ENCODE peak calls at places on chromosomes 7 and 10, in five cellular contexts. One of them, this sample, is unnamed.

GRCh38 chr7:767941-768729 is 41.1 kb upstream of the PRKAR1B start:
- DNase-seq in IMR-90: peak; percentile 22
- DNase-seq in fibroblast of lung: peak; percentile 57
- DNase-seq in psoas muscle: no peak
- DNase-seq in A549: no peak
- DNase-seq in this sample: peak; percentile 97

GRCh38 chr10:18196806-18197550 is 56.8 kb downstream of the CACNB2 start:
- DNase-seq in IMR-90: peak; percentile 33
- DNase-seq in fibroblast of lung: no peak
- DNase-seq in psoas muscle: no peak
- DNase-seq in A549: no peak
- DNase-seq in this sample: peak; percentile 48

GRCh38 chr10:99976886-99977391 is 32.8 kb downstream of the DNMBP start:
- DNase-seq in IMR-90: peak; percentile 92
- DNase-seq in fibroblast of lung: peak; percentile 98
- DNase-seq in psoas muscle: no peak
- DNase-seq in A549: peak; percentile 82
- DNase-seq in this sample: peak; percentile 99

GRCh38 chr10:19325581-19325980 is 277.0 kb downstream of the MALRD1 start:
- DNase-seq in IMR-90: peak; percentile 15
- DNase-seq in fibroblast of lung: no peak
- DNase-seq in psoas muscle: no peak
- DNase-seq in A549: no peak
- DNase-seq in this sample: no peak

GRCh38 chr7:105672820-105673219 is 91.5 kb upstream of the EFCAB10 start:
- DNase-seq in IMR-90: no peak
- DNase-seq in fibroblast of lung: no peak
- DNase-seq in psoas muscle: no peak
- DNase-seq in A549: no peak
- DNase-seq in this sample: no peak

GRCh38 chr10:119542990-119543813 is 683 bp upstream of the RGS10 start:
- DNase-seq in IMR-90: peak; percentile 49
- DNase-seq in fibroblast of lung: peak; percentile 60
- DNase-seq in psoas muscle: peak; percentile 76
- DNase-seq in A549: peak; percentile 69
- DNase-seq in this sample: peak; percentile 54

GRCh38 chr10:31745612-31746376 is 182.8 kb downstream of the ARHGAP12 start:
- DNase-seq in IMR-90: peak; percentile 97
- DNase-seq in fibroblast of lung: peak; percentile 67
- DNase-seq in psoas muscle: no peak
- DNase-seq in A549: peak; percentile 41
- DNase-seq in this sample: peak; percentile 98

GRCh38 chr7:99623702-99624447 is 7.1 kb downstream of the ZSCAN25 start:
- DNase-seq in IMR-90: no peak
- DNase-seq in fibroblast of lung: no peak
- DNase-seq in psoas muscle: no peak
- DNase-seq in A549: no peak
- DNase-seq in this sample: no peak

DNA sequence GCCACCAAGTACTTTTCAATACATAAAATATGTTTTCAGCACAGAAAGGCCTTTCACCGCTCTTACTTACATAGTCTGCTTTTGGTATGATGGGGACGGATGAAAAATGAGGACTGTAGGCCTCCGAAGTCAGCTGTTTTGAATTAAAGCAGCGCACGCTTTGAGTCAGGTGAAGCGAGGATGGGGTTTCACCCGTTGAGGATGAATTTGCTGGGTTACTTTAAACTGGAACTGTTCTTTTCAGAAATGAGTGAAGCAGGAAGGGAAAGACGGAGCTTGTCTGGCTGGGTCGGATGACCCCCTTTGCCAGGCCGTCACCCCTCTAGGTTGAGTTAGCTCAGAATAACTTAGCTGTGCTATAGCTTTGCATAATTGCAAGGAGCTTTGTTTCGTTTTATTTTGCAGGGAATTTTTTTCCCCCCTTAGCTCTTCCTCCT is 40.0 kb downstream of the CUX1 start:
- DNase-seq in IMR-90: no peak
- DNase-seq in fibroblast of lung: no peak
- DNase-seq in psoas muscle: no peak
- DNase-seq in A549: no peak
- DNase-seq in this sample: no peak
- H3K4me3 ChIP-seq in IMR-90: no peak overlapping the region
- H3K4me3 ChIP-seq in fibroblast of lung: no peak overlapping the region
- H3K4me3 ChIP-seq in psoas muscle: peak overlapping the region; percentile 48
- H3K4me3 ChIP-seq in A549: no peak overlapping the region
- H3K4me3 ChIP-seq in this sample: no peak overlapping the region

DNA sequence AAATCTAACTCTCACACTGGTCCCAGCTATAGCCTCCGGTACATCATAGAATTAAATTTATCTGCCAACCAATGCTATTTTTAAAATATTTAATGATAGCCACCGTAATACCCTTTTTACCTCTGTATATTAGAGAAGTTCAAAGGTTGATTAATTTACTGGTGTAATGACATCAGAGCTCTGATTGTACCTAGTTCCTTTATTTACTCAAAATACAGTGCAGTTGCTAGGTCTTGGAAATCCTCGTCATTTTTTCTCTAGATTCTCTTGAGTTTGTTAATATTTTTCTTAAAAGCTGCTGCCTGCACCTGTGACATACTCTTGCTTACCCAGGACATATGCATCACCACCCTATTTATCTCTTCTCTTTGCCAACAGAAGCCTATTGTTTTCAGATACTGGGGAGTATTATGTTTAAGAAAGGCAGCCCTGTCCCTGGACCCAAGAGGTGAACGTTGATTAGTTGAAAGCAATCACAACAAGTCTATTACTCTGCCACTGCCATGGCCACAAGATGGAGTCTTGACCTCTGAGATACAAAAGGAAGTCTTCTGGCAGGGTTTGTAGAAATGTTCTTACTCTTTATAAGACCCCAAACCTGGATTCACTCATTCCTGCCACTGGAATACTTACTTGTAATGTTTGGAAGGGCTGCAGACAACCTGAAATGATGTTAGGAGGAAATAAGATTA is 25.6 kb upstream of the TMEM26 start:
- DNase-seq in IMR-90: no peak
- DNase-seq in fibroblast of lung: no peak
- DNase-seq in psoas muscle: no peak
- DNase-seq in A549: no peak
- DNase-seq in this sample: peak; percentile 14
- TF ChIP-seq CTCF in IMR-90: no peak
- TF ChIP-seq CTCF in fibroblast of lung: no peak
- TF ChIP-seq CTCF in psoas muscle: no peak
- TF ChIP-seq CTCF in A549: no peak
- TF ChIP-seq CTCF in this sample: no peak

DNA sequence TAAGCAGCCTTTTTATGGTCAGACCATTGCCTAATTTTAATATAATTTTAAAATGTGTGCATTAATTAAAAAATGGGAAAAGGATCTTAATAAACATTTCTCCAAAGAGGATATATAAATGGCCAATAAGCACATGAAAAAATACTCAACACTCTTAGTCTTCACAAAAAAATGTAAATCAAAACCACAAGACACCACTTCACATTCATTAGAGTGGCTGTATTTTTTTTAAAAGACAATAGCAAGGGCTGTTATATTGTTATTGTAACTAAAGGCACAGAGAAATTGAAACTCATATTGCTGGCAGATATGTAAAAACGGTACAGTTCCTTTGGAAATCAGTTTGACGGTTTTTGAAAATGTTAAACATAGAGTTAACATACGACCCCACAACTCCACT is 3.2 kb upstream of the CROT start:
- DNase-seq in IMR-90: no peak
- DNase-seq in fibroblast of lung: no peak
- DNase-seq in psoas muscle: no peak
- DNase-seq in A549: no peak
- DNase-seq in this sample: no peak
- H3K4me3 ChIP-seq in IMR-90: no peak overlapping the region
- H3K4me3 ChIP-seq in fibroblast of lung: no peak overlapping the region
- H3K4me3 ChIP-seq in psoas muscle: no peak overlapping the region
- H3K4me3 ChIP-seq in A549: no peak overlapping the region
- H3K4me3 ChIP-seq in this sample: no peak overlapping the region

GRCh38 chr7:24587853-24588252 is 14.6 kb downstream of the PALS2 start:
- DNase-seq in IMR-90: no peak
- DNase-seq in fibroblast of lung: peak; percentile 15
- DNase-seq in psoas muscle: peak; percentile 47
- DNase-seq in A549: peak; percentile 34
- DNase-seq in this sample: no peak
- TF ChIP-seq CTCF in IMR-90: peak; percentile 26
- TF ChIP-seq CTCF in fibroblast of lung: peak; percentile 36
- TF ChIP-seq CTCF in psoas muscle: peak; percentile 49
- TF ChIP-seq CTCF in A549: peak; percentile 48
- TF ChIP-seq CTCF in this sample: peak; percentile 35

GRCh38 chr10:71395621-71396020 is 1.1 kb upstream of the CDH23 start:
- DNase-seq in IMR-90: no peak
- DNase-seq in fibroblast of lung: no peak
- DNase-seq in psoas muscle: no peak
- DNase-seq in A549: peak; percentile 16
- DNase-seq in this sample: no peak
- H3K4me3 ChIP-seq in IMR-90: no peak overlapping the region
- H3K4me3 ChIP-seq in fibroblast of lung: no peak overlapping the region
- H3K4me3 ChIP-seq in psoas muscle: no peak overlapping the region
- H3K4me3 ChIP-seq in A549: no peak overlapping the region
- H3K4me3 ChIP-seq in this sample: no peak overlapping the region

DNA sequence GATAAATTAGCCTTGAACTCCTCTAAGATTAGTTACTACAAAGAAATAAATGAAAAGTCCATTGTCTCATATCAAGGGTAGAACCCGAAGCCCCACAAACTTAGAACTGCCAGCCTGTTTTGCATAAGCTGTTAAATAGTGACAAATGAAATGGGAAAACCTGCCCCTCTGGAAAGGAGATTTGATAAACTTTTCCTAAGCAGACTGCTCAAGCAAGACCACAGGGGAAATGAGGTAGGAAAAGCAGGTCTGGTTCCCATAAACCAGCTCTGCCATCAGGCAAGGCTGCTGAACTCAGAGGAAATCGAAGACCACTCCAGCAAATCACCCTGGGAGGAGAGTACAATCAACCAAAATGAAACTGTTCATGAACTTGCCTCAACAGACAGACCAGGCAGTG is 181.5 kb upstream of the AOAH start:
- DNase-seq in IMR-90: no peak
- DNase-seq in fibroblast of lung: no peak
- DNase-seq in psoas muscle: no peak
- DNase-seq in A549: no peak
- DNase-seq in this sample: no peak
- TF ChIP-seq CTCF in IMR-90: no peak
- TF ChIP-seq CTCF in fibroblast of lung: no peak
- TF ChIP-seq CTCF in psoas muscle: no peak
- TF ChIP-seq CTCF in A549: no peak
- TF ChIP-seq CTCF in this sample: no peak

GRCh38 chr10:13437026-13437555 is 89.0 kb upstream of the SEPHS1 start:
- DNase-seq in IMR-90: no peak
- DNase-seq in fibroblast of lung: no peak
- DNase-seq in psoas muscle: no peak
- DNase-seq in A549: no peak
- DNase-seq in this sample: no peak

GRCh38 chr10:13441476-13441875 is 87.3 kb downstream of the BEND7 start:
- DNase-seq in IMR-90: no peak
- DNase-seq in fibroblast of lung: no peak
- DNase-seq in psoas muscle: no peak
- DNase-seq in A549: no peak
- DNase-seq in this sample: peak; percentile 15

GRCh38 chr10:13439313-13439712 is 89.5 kb downstream of the BEND7 start:
- DNase-seq in IMR-90: no peak
- DNase-seq in fibroblast of lung: no peak
- DNase-seq in psoas muscle: no peak
- DNase-seq in A549: no peak
- DNase-seq in this sample: no peak

GRCh38 chr10:13440709-13441061 is 88.1 kb downstream of the BEND7 start:
- DNase-seq in IMR-90: no peak
- DNase-seq in fibroblast of lung: no peak
- DNase-seq in psoas muscle: no peak
- DNase-seq in A549: no peak
- DNase-seq in this sample: no peak

GRCh38 chr10:13439771-13440708 is 88.8 kb downstream of the BEND7 start:
- DNase-seq in IMR-90: no peak
- DNase-seq in fibroblast of lung: peak; percentile 24
- DNase-seq in psoas muscle: peak; percentile 74
- DNase-seq in A549: peak; percentile 32
- DNase-seq in this sample: peak; percentile 19
- H3K4me3 ChIP-seq in IMR-90: peak overlapping the region; percentile 13
- H3K4me3 ChIP-seq in fibroblast of lung: no peak overlapping the region
- H3K4me3 ChIP-seq in psoas muscle: peak overlapping the region; percentile 59
- H3K4me3 ChIP-seq in A549: peak overlapping the region; percentile 45
- H3K4me3 ChIP-seq in this sample: peak overlapping the region; percentile 19

GRCh38 chr10:73252445-73253225 is at the start of gene MRPS16:
- DNase-seq in IMR-90: peak; percentile 96
- DNase-seq in fibroblast of lung: peak; percentile 98
- DNase-seq in psoas muscle: peak; percentile 95
- DNase-seq in A549: peak; percentile 99
- DNase-seq in this sample: peak; percentile 97
- TF ChIP-seq CTCF in IMR-90: no peak
- TF ChIP-seq CTCF in fibroblast of lung: no peak
- TF ChIP-seq CTCF in psoas muscle: no peak
- TF ChIP-seq CTCF in A549: no peak
- TF ChIP-seq CTCF in this sample: no peak

DNA sequence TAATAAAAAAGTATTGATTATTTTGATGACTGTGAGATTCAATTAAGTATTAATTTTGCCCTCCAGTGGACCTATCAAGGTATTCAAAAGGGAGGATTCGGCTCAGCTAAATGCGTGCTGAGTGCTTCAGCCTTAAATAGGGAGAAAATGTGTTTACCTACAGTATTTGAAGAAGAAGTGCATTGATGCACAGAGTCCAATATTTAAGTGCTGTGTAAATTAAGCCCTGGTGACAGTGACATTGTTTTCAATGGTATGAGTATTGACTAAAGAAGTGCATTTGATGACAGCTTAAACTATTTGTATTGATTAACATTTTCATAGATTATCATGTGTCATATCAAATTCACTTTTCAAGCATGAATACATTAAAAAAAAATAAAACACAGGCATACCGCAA is 106.6 kb downstream of the POU6F2 start:
- DNase-seq in IMR-90: no peak
- DNase-seq in fibroblast of lung: no peak
- DNase-seq in psoas muscle: no peak
- DNase-seq in A549: no peak
- DNase-seq in this sample: no peak
- H3K4me3 ChIP-seq in IMR-90: no peak overlapping the region
- H3K4me3 ChIP-seq in fibroblast of lung: no peak overlapping the region
- H3K4me3 ChIP-seq in psoas muscle: no peak overlapping the region
- H3K4me3 ChIP-seq in A549: no peak overlapping the region
- H3K4me3 ChIP-seq in this sample: no peak overlapping the region

This sample was measured in fibroblast of mammary gland.